ENCODE peak calls at places on chromosomes 7 and 10, in six cellular contexts. One of them, this sample, is unnamed.
A peak's percentile ranks its signal among the peaks of the same experiment; 100 is the strongest.

GRCh38 chr7:24401628-24402593 is 117.9 kb downstream of the NPY start:
- DNase-seq in GM12878: no peak
- DNase-seq in HCT116: peak; percentile 28
- DNase-seq in H1: no peak
- DNase-seq in K562: peak; percentile 8
- DNase-seq in NT2/D1: no peak
- DNase-seq in this sample: peak; percentile 31

GRCh38 chr10:124990671-124991625 is 49.0 kb downstream of the ZRANB1 start:
- DNase-seq in GM12878: no peak
- DNase-seq in HCT116: no peak
- DNase-seq in H1: no peak
- DNase-seq in K562: no peak
- DNase-seq in NT2/D1: no peak
- DNase-seq in this sample: no peak

GRCh38 chr10:89351402-89352038 is 23.7 kb downstream of the IFIT3 start:
- DNase-seq in GM12878: peak; percentile 82
- DNase-seq in HCT116: no peak
- DNase-seq in H1: no peak
- DNase-seq in K562: no peak
- DNase-seq in NT2/D1: no peak
- DNase-seq in this sample: no peak

GRCh38 chr7:156139112-156139511 is 326.8 kb upstream of the SHH start:
- DNase-seq in GM12878: no peak
- DNase-seq in HCT116: no peak
- DNase-seq in H1: no peak
- DNase-seq in K562: no peak
- DNase-seq in NT2/D1: no peak
- DNase-seq in this sample: no peak

GRCh38 chr10:99466632-99467031 is 36.2 kb upstream of the GOT1 start:
- DNase-seq in GM12878: no peak
- DNase-seq in HCT116: no peak
- DNase-seq in H1: no peak
- DNase-seq in K562: no peak
- DNase-seq in NT2/D1: no peak
- DNase-seq in this sample: no peak

GRCh38 chr7:90607196-90607595 is 11.1 kb downstream of the CDK14 start:
- DNase-seq in GM12878: no peak
- DNase-seq in HCT116: no peak
- DNase-seq in H1: no peak
- DNase-seq in K562: no peak
- DNase-seq in NT2/D1: no peak
- DNase-seq in this sample: no peak

GRCh38 chr7:18860226-18860625 is 257.2 kb downstream of the TWIST1 start:
- DNase-seq in GM12878: no peak
- DNase-seq in HCT116: no peak
- DNase-seq in H1: no peak
- DNase-seq in K562: no peak
- DNase-seq in NT2/D1: no peak
- DNase-seq in this sample: no peak

GRCh38 chr7:112669306-112669705 is 120.9 kb downstream of the TMEM168 start:
- DNase-seq in GM12878: no peak
- DNase-seq in HCT116: no peak
- DNase-seq in H1: no peak
- DNase-seq in K562: no peak
- DNase-seq in NT2/D1: no peak
- DNase-seq in this sample: no peak

GRCh38 chr7:157769016-157769869 is 432.4 kb downstream of the DNAJB6 start:
- DNase-seq in GM12878: no peak
- DNase-seq in HCT116: no peak
- DNase-seq in H1: no peak
- DNase-seq in K562: no peak
- DNase-seq in NT2/D1: no peak
- DNase-seq in this sample: no peak

GRCh38 chr10:112161757-112162518 is 21.6 kb downstream of the GPAM start:
- DNase-seq in GM12878: no peak
- DNase-seq in HCT116: no peak
- DNase-seq in H1: no peak
- DNase-seq in K562: no peak
- DNase-seq in NT2/D1: no peak
- DNase-seq in this sample: no peak

GRCh38 chr10:127013251-127013656 is 108.0 kb downstream of the DOCK1 start:
- DNase-seq in GM12878: no peak
- DNase-seq in HCT116: no peak
- DNase-seq in H1: no peak
- DNase-seq in K562: no peak
- DNase-seq in NT2/D1: no peak
- DNase-seq in this sample: no peak

GRCh38 chr7:73742753-73743641 is 4.4 kb upstream of the ABHD11 start:
- DNase-seq in GM12878: no peak
- DNase-seq in HCT116: peak; percentile 96
- DNase-seq in H1: peak; percentile 92
- DNase-seq in K562: no peak
- DNase-seq in NT2/D1: peak; percentile 76
- DNase-seq in this sample: peak; percentile 85

GRCh38 chr7:115178831-115179230 is 256.9 kb downstream of the MDFIC start:
- DNase-seq in GM12878: no peak
- DNase-seq in HCT116: no peak
- DNase-seq in H1: no peak
- DNase-seq in K562: no peak
- DNase-seq in NT2/D1: no peak
- DNase-seq in this sample: no peak

GRCh38 chr10:18625906-18626305 is 25.5 kb downstream of the NSUN6 start:
- DNase-seq in GM12878: no peak
- DNase-seq in HCT116: no peak
- DNase-seq in H1: no peak
- DNase-seq in K562: no peak
- DNase-seq in NT2/D1: no peak
- DNase-seq in this sample: no peak

GRCh38 chr7:157615101-157615817 is 278.5 kb downstream of the DNAJB6 start:
- DNase-seq in GM12878: no peak
- DNase-seq in HCT116: no peak
- DNase-seq in H1: no peak
- DNase-seq in K562: no peak
- DNase-seq in NT2/D1: no peak
- DNase-seq in this sample: no peak

DNA sequence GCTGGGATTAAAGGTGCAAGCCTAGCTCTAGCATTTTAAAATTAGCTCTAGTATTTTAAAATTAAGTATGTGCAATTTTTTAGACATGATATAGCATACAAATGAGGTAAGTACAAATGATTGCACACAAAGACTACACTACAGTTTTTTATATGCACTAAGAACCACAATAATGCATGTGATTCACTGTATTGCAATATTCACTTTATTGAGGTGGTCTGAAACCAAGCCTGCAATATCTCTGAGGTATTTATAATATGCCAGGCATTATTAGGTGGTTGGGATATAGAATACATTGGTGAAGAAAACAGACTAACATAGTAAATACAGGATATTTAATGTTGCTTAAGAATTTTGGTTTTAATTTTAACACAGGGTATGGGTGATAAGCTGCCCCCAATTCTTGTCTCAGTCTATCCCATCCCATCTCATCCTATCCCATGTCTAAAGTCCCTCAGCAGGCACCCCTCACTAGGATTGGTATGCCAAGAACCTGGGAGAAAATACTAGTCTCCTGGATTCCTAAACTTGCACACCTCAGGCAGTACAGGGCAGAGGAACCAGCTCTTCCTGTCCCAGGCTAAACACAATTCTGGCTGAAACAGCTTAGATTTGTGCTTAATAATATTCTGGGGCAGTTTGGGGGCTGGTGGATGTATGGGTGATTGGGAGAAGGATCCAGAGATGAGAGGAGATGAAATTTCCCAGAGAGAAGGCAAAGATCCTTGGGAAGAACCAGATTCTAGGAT is 90.4 kb downstream of the HIPK2 start:
- DNase-seq in GM12878: no peak
- DNase-seq in HCT116: no peak
- DNase-seq in H1: no peak
- DNase-seq in K562: no peak
- DNase-seq in NT2/D1: no peak
- DNase-seq in this sample: no peak
- TF ChIP-seq ZNF274 in GM12878: no peak
- TF ChIP-seq ZNF274 in HCT116: no peak
- TF ChIP-seq ZNF274 in H1: no peak
- TF ChIP-seq ZNF274 in K562: no peak
- TF ChIP-seq ZNF274 in NT2/D1: no peak
- TF ChIP-seq ZNF274 in this sample: no peak

GRCh38 chr7:23237000-23237399 is 9.6 kb upstream of the GPNMB start:
- DNase-seq in GM12878: no peak
- DNase-seq in HCT116: no peak
- DNase-seq in H1: no peak
- DNase-seq in K562: no peak
- DNase-seq in NT2/D1: no peak
- DNase-seq in this sample: no peak
- TF ChIP-seq ZNF274 in GM12878: no peak
- TF ChIP-seq ZNF274 in HCT116: no peak
- TF ChIP-seq ZNF274 in H1: no peak
- TF ChIP-seq ZNF274 in K562: no peak
- TF ChIP-seq ZNF274 in NT2/D1: no peak
- TF ChIP-seq ZNF274 in this sample: no peak

GRCh38 chr10:3838723-3839437 is 53.9 kb upstream of the KLF6 start:
- DNase-seq in GM12878: no peak
- DNase-seq in HCT116: no peak
- DNase-seq in H1: no peak
- DNase-seq in K562: peak; percentile 44
- DNase-seq in NT2/D1: no peak
- DNase-seq in this sample: no peak

GRCh38 chr10:3835770-3836169 is 50.8 kb upstream of the KLF6 start:
- DNase-seq in GM12878: no peak
- DNase-seq in HCT116: no peak
- DNase-seq in H1: no peak
- DNase-seq in K562: peak; percentile 49
- DNase-seq in NT2/D1: no peak
- DNase-seq in this sample: no peak

GRCh38 chr10:3834410-3834809 is 49.4 kb upstream of the KLF6 start:
- DNase-seq in GM12878: no peak
- DNase-seq in HCT116: no peak
- DNase-seq in H1: no peak
- DNase-seq in K562: no peak
- DNase-seq in NT2/D1: no peak
- DNase-seq in this sample: no peak

GRCh38 chr10:3836222-3836820 is 51.3 kb upstream of the KLF6 start:
- DNase-seq in GM12878: peak; percentile 68
- DNase-seq in HCT116: no peak
- DNase-seq in H1: no peak
- DNase-seq in K562: no peak
- DNase-seq in NT2/D1: no peak
- DNase-seq in this sample: no peak

GRCh38 chr10:3837909-3838722 is 53.1 kb upstream of the KLF6 start:
- DNase-seq in GM12878: no peak
- DNase-seq in HCT116: no peak
- DNase-seq in H1: no peak
- DNase-seq in K562: no peak
- DNase-seq in NT2/D1: no peak
- DNase-seq in this sample: no peak
- TF ChIP-seq ZNF274 in GM12878: no peak
- TF ChIP-seq ZNF274 in HCT116: no peak
- TF ChIP-seq ZNF274 in H1: no peak
- TF ChIP-seq ZNF274 in K562: no peak
- TF ChIP-seq ZNF274 in NT2/D1: no peak
- TF ChIP-seq ZNF274 in this sample: no peak

GRCh38 chr10:16231734-16232133 is 205.1 kb upstream of the PTER start:
- DNase-seq in GM12878: no peak
- DNase-seq in HCT116: no peak
- DNase-seq in H1: no peak
- DNase-seq in K562: no peak
- DNase-seq in NT2/D1: no peak
- DNase-seq in this sample: no peak
- TF ChIP-seq ZNF274 in GM12878: no peak
- TF ChIP-seq ZNF274 in HCT116: no peak
- TF ChIP-seq ZNF274 in H1: no peak
- TF ChIP-seq ZNF274 in K562: no peak
- TF ChIP-seq ZNF274 in NT2/D1: no peak
- TF ChIP-seq ZNF274 in this sample: no peak

This sample was measured in HepG2.